ENCODE peak calls at places on chromosomes 1 and 21, in nine cellular contexts. One of them, this sample, is unnamed.

GRCh38 chr1:243582321-243582720 is 267.7 kb downstream of the AKT3 start:
- DNase-seq in AG08396: no peak
- DNase-seq in stimulated activated CD4-positive, alpha-beta T cell treated with anti-CD3 and anti-CD28 coated beads, Interleukin-2, amount 100 ng/mL, for 48 hours: no peak
- DNase-seq in neuronal stem cell: peak; percentile 3
- DNase-seq in HEK293T: no peak
- DNase-seq in NCI-H774: no peak
- DNase-seq in GOT3: no peak
- DNase-seq in cardiac fibroblast: peak; percentile 41
- DNase-seq in C1 segment of cervical spinal cord: no peak
- DNase-seq in this sample: no peak

GRCh38 chr1:118927421-118927820 is 60.7 kb downstream of the TBX15 start:
- DNase-seq in AG08396: no peak
- DNase-seq in stimulated activated CD4-positive, alpha-beta T cell treated with anti-CD3 and anti-CD28 coated beads, Interleukin-2, amount 100 ng/mL, for 48 hours: no peak
- DNase-seq in neuronal stem cell: no peak
- DNase-seq in HEK293T: no peak
- DNase-seq in NCI-H774: no peak
- DNase-seq in GOT3: no peak
- DNase-seq in cardiac fibroblast: no peak
- DNase-seq in C1 segment of cervical spinal cord: no peak
- DNase-seq in this sample: no peak

GRCh38 chr1:8326265-8326664 is 8.4 kb downstream of the SLC45A1 start:
- DNase-seq in AG08396: no peak
- DNase-seq in stimulated activated CD4-positive, alpha-beta T cell treated with anti-CD3 and anti-CD28 coated beads, Interleukin-2, amount 100 ng/mL, for 48 hours: no peak
- DNase-seq in neuronal stem cell: no peak
- DNase-seq in HEK293T: no peak
- DNase-seq in NCI-H774: no peak
- DNase-seq in GOT3: no peak
- DNase-seq in cardiac fibroblast: no peak
- DNase-seq in C1 segment of cervical spinal cord: no peak
- DNase-seq in this sample: no peak

GRCh38 chr1:112672842-112673241 is 1.6 kb upstream of the MOV10 start:
- DNase-seq in AG08396: no peak
- DNase-seq in stimulated activated CD4-positive, alpha-beta T cell treated with anti-CD3 and anti-CD28 coated beads, Interleukin-2, amount 100 ng/mL, for 48 hours: no peak
- DNase-seq in neuronal stem cell: no peak
- DNase-seq in HEK293T: no peak
- DNase-seq in NCI-H774: no peak
- DNase-seq in GOT3: no peak
- DNase-seq in cardiac fibroblast: no peak
- DNase-seq in C1 segment of cervical spinal cord: no peak
- DNase-seq in this sample: no peak

GRCh38 chr1:185459141-185459540 is 142.1 kb upstream of the IVNS1ABP start:
- DNase-seq in AG08396: no peak
- DNase-seq in stimulated activated CD4-positive, alpha-beta T cell treated with anti-CD3 and anti-CD28 coated beads, Interleukin-2, amount 100 ng/mL, for 48 hours: no peak
- DNase-seq in neuronal stem cell: no peak
- DNase-seq in HEK293T: no peak
- DNase-seq in NCI-H774: no peak
- DNase-seq in GOT3: no peak
- DNase-seq in cardiac fibroblast: no peak
- DNase-seq in C1 segment of cervical spinal cord: no peak
- DNase-seq in this sample: no peak

GRCh38 chr21:28884481-28884880 is 108.2 kb downstream of the LTN1 start:
- DNase-seq in AG08396: no peak
- DNase-seq in stimulated activated CD4-positive, alpha-beta T cell treated with anti-CD3 and anti-CD28 coated beads, Interleukin-2, amount 100 ng/mL, for 48 hours: no peak
- DNase-seq in neuronal stem cell: no peak
- DNase-seq in HEK293T: no peak
- DNase-seq in NCI-H774: no peak
- DNase-seq in GOT3: no peak
- DNase-seq in cardiac fibroblast: peak; percentile 29
- DNase-seq in C1 segment of cervical spinal cord: no peak
- DNase-seq in this sample: no peak

GRCh38 chr1:94237291-94238226 is at the start of gene ARHGAP29:
- DNase-seq in AG08396: peak; percentile 86
- DNase-seq in stimulated activated CD4-positive, alpha-beta T cell treated with anti-CD3 and anti-CD28 coated beads, Interleukin-2, amount 100 ng/mL, for 48 hours: peak; percentile 37
- DNase-seq in neuronal stem cell: peak; percentile 84
- DNase-seq in HEK293T: peak; percentile 93
- DNase-seq in NCI-H774: peak; percentile 91
- DNase-seq in GOT3: no peak
- DNase-seq in cardiac fibroblast: peak; percentile 85
- DNase-seq in C1 segment of cervical spinal cord: peak; percentile 51
- DNase-seq in this sample: no peak

GRCh38 chr1:27416387-27417111 is 24.1 kb downstream of the GPR3 start:
- DNase-seq in AG08396: peak; percentile 50
- DNase-seq in stimulated activated CD4-positive, alpha-beta T cell treated with anti-CD3 and anti-CD28 coated beads, Interleukin-2, amount 100 ng/mL, for 48 hours: peak; percentile 55
- DNase-seq in neuronal stem cell: no peak
- DNase-seq in HEK293T: peak; percentile 61
- DNase-seq in NCI-H774: no peak
- DNase-seq in GOT3: no peak
- DNase-seq in cardiac fibroblast: peak; percentile 82
- DNase-seq in C1 segment of cervical spinal cord: no peak
- DNase-seq in this sample: peak; percentile 25

GRCh38 chr1:233904979-233905415 is 521 bp downstream of the SLC35F3 start:
- DNase-seq in AG08396: no peak
- DNase-seq in stimulated activated CD4-positive, alpha-beta T cell treated with anti-CD3 and anti-CD28 coated beads, Interleukin-2, amount 100 ng/mL, for 48 hours: no peak
- DNase-seq in neuronal stem cell: no peak
- DNase-seq in HEK293T: no peak
- DNase-seq in NCI-H774: no peak
- DNase-seq in GOT3: no peak
- DNase-seq in cardiac fibroblast: no peak
- DNase-seq in C1 segment of cervical spinal cord: no peak
- DNase-seq in this sample: no peak

GRCh38 chr1:88661188-88661587 is 22.9 kb upstream of the PKN2 start:
- DNase-seq in AG08396: no peak
- DNase-seq in stimulated activated CD4-positive, alpha-beta T cell treated with anti-CD3 and anti-CD28 coated beads, Interleukin-2, amount 100 ng/mL, for 48 hours: no peak
- DNase-seq in neuronal stem cell: no peak
- DNase-seq in HEK293T: no peak
- DNase-seq in NCI-H774: no peak
- DNase-seq in GOT3: no peak
- DNase-seq in cardiac fibroblast: no peak
- DNase-seq in C1 segment of cervical spinal cord: no peak
- DNase-seq in this sample: no peak

GRCh38 chr1:226428348-226429050 is 20.6 kb upstream of the PARP1 start:
- DNase-seq in AG08396: no peak
- DNase-seq in stimulated activated CD4-positive, alpha-beta T cell treated with anti-CD3 and anti-CD28 coated beads, Interleukin-2, amount 100 ng/mL, for 48 hours: no peak
- DNase-seq in neuronal stem cell: no peak
- DNase-seq in HEK293T: no peak
- DNase-seq in NCI-H774: no peak
- DNase-seq in GOT3: no peak
- DNase-seq in cardiac fibroblast: no peak
- DNase-seq in C1 segment of cervical spinal cord: no peak
- DNase-seq in this sample: no peak

GRCh38 chr1:61140778-61141177 is 58.4 kb downstream of the NFIA start:
- DNase-seq in AG08396: no peak
- DNase-seq in stimulated activated CD4-positive, alpha-beta T cell treated with anti-CD3 and anti-CD28 coated beads, Interleukin-2, amount 100 ng/mL, for 48 hours: no peak
- DNase-seq in neuronal stem cell: no peak
- DNase-seq in HEK293T: no peak
- DNase-seq in NCI-H774: no peak
- DNase-seq in GOT3: no peak
- DNase-seq in cardiac fibroblast: no peak
- DNase-seq in C1 segment of cervical spinal cord: no peak
- DNase-seq in this sample: no peak

GRCh38 chr1:232553050-232553754 is 76.7 kb downstream of the SIPA1L2 start:
- DNase-seq in AG08396: no peak
- DNase-seq in stimulated activated CD4-positive, alpha-beta T cell treated with anti-CD3 and anti-CD28 coated beads, Interleukin-2, amount 100 ng/mL, for 48 hours: no peak
- DNase-seq in neuronal stem cell: no peak
- DNase-seq in HEK293T: no peak
- DNase-seq in NCI-H774: no peak
- DNase-seq in GOT3: no peak
- DNase-seq in cardiac fibroblast: peak; percentile 75
- DNase-seq in C1 segment of cervical spinal cord: no peak
- DNase-seq in this sample: no peak

GRCh38 chr1:111406325-111406768 is 21.2 kb downstream of the OVGP1 start:
- DNase-seq in AG08396: no peak
- DNase-seq in stimulated activated CD4-positive, alpha-beta T cell treated with anti-CD3 and anti-CD28 coated beads, Interleukin-2, amount 100 ng/mL, for 48 hours: no peak
- DNase-seq in neuronal stem cell: no peak
- DNase-seq in HEK293T: no peak
- DNase-seq in NCI-H774: peak; percentile 47
- DNase-seq in GOT3: no peak
- DNase-seq in cardiac fibroblast: peak; percentile 77
- DNase-seq in C1 segment of cervical spinal cord: no peak
- DNase-seq in this sample: peak; percentile 45